ENCODE peak calls at places on chromosomes 5 and 9, in nine cellular contexts. U, F, K, B, Y, P, N, M and X are unnamed samples. For H3K27me3, H3K4me1 and H3K9me3, the result is how much of the 10 kb centered on the place peaks cover.

GRCh38 chr5:157516016-157516415 is 56.0 kb downstream of the NIPAL4 start:
- DNase-seq in U (no peak), F (no peak), K (no peak), B (no peak), Y (no peak), P (no peak), N (peak), M (peak), X (no peak)

GRCh38 chr5:95009812-95010211 is 275.1 kb downstream of the MCTP1 start:
- DNase-seq in U (no peak), F (no peak), K (no peak), B (no peak), Y (no peak), P (no peak), N (no peak), M (no peak), X (no peak)

GRCh38 chr5:102048940-102049339 is 247.1 kb downstream of the SLCO4C1 start:
- DNase-seq in U (no peak), F (no peak), K (no peak), B (peak), Y (no peak), P (no peak), N (no peak), M (no peak), X (peak)

GRCh38 chr5:105581988-105582690 is 2019.5 kb upstream of the NUDT12 start:
- DNase-seq in U (no peak), F (no peak), K (no peak), B (no peak), Y (no peak), P (no peak), N (no peak), M (no peak), X (no peak)

GRCh38 chr5:4275232-4275631 is 679.6 kb downstream of the IRX1 start:
- DNase-seq in U (no peak), F (no peak), K (no peak), B (no peak), Y (no peak), P (no peak), N (no peak), M (no peak), X (no peak)

GRCh38 chr9:112028242-112029221 is 131.9 kb downstream of the UGCG start:
- DNase-seq in U (no peak), F (no peak), K (no peak), B (no peak), Y (no peak), P (no peak), N (no peak), M (no peak), X (no peak)

GRCh38 chr5:73967347-73967746 is 341.4 kb downstream of the ARHGEF28 start:
- DNase-seq in U (no peak), F (no peak), K (no peak), B (no peak), Y (no peak), P (no peak), N (no peak), M (no peak), X (no peak)

GRCh38 chr9:5552301-5552700 is 42.0 kb downstream of the PDCD1LG2 start:
- DNase-seq in U (no peak), F (no peak), K (no peak), B (no peak), Y (no peak), P (no peak), N (no peak), M (no peak), X (no peak)

GRCh38 chr9:33263936-33264472 is 504 bp downstream of the BAG1 start:
- DNase-seq in U (no peak), F (no peak), K (no peak), B (no peak), Y (no peak), P (peak), N (peak), M (peak), X (peak)

GRCh38 chr5:137609122-137609521 is 110.0 kb upstream of the SPOCK1 start:
- DNase-seq in U (no peak), F (no peak), K (no peak), B (no peak), Y (no peak), P (no peak), N (no peak), M (peak), X (no peak)

GRCh38 chr5:130912088-130912487 is 253.0 kb downstream of the HINT1 start:
- DNase-seq in U (peak), F (no peak), K (no peak), B (peak), Y (no peak), P (no peak), N (no peak), M (no peak), X (peak)

GRCh38 chr9:127921592-127922120 is 4.8 kb upstream of the ST6GALNAC4 start:
- DNase-seq in U (peak), F (no peak), K (peak), B (no peak), Y (peak), P (peak), N (peak), M (peak), X (peak)

GRCh38 chr5:151357792-151358191 is 10.4 kb upstream of the SLC36A2 start:
- DNase-seq in U (no peak), F (no peak), K (no peak), B (no peak), Y (no peak), P (no peak), N (no peak), M (no peak), X (no peak)

GRCh38 chr9:77177894-77178794 is 810 bp downstream of the VPS13A start:
- DNase-seq in U (peak), F (peak), K (peak), B (no peak), Y (no peak), P (peak), N (peak), M (peak), X (peak)

GRCh38 chr9:127452481-127453092 is 1.3 kb downstream of the LRSAM1 start:
- DNase-seq in U (no peak), F (no peak), K (peak), B (no peak), Y (no peak), P (peak), N (peak), M (peak), X (no peak)

GRCh38 chr5:92907914-92908606 is 673.0 kb downstream of the NR2F1-AS1 start:
- DNase-seq in U (no peak), F (no peak), K (no peak), B (no peak), Y (no peak), P (no peak), N (no peak), M (peak), X (no peak)

GRCh38 chr5:168168978-168169696 is 122.3 kb upstream of the WWC1 start:
- DNase-seq in U (no peak), F (no peak), K (peak), B (no peak), Y (no peak), P (no peak), N (no peak), M (no peak), X (no peak)
- H3K27me3 ChIP-seq in U (under half), F (under half), K (under half), B (half or more), Y (under half), P (under half), N (under half), M (half or more), X (under half)

DNA sequence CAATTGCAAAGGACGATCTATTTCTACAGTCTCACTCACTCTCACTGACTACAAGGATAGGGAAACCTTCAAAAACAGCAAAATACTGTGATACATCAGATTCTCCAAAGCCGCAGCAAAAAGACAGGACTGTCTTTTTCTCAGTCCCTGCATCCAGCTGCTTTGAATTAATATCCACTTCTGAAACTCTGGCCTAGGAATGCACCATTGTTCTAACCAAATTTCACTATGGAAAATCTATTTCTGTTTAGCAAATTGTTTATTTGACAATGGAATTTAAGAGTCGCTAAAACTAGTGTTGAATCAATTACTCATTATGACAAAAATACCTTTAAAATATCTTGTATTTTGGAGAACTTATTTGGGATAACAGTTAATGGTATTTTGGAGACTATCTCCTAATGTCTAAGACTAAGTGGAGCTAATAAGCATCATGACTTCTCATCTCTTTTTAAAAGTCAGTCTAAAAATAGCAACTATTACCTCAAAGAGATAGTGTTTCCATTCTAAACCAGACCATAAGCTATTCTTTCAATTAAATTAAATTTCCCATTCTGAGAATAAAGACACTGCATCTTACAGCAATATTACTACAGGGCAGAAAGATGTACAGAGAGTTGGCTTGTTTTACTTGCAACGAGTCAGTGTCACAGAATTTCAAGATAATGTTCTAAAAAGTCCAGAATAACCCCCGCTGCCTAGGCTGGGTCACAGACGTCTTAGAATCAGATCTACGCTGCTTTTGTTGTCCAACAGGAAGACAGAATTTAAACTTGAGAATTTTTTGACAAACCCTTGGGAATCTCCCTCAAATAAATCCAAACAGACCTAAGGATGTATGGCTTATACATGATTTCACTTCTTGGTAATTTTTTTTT is 98.7 kb downstream of the USP20 start:
- DNase-seq in U (no peak), F (no peak), K (no peak), B (no peak), Y (no peak), P (no peak), N (no peak), M (peak), X (peak)
- H3K4me1 ChIP-seq in U (under half), F (under half), K (under half), B (under half), Y (under half), P (under half), N (under half), M (half or more), X (half or more)

GRCh38 chr5:180848878-180849277 is 12.2 kb downstream of the ZFP62 start:
- DNase-seq in U (no peak), F (no peak), K (no peak), B (no peak), Y (no peak), P (no peak), N (no peak), M (no peak), X (no peak)
- H3K9me3 ChIP-seq in U (half or more), F (half or more), K (under half), B (under half), Y (under half), P (under half), N (under half), M (under half), X (half or more)

DNA sequence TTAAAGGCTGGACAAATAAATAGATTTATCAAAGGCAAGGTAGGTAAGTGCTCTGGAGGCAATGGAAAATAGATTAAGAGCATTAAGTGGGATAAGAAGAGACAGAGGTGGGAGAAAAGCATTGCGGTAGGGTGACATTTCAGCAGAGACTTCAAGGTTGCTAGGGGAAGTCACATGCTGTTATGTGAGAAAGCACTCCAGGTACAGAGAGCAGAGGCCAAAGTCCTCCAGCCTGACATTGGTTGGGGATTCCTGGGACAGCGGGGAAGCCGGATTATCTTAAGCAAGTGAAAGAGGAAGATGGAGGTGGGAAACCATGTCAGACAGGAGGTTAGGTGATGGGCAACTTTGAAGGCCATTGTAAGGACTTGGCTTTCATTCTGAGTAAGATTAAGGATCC is 1222.9 kb downstream of the PTPRD start:
- DNase-seq in U (no peak), F (no peak), K (no peak), B (no peak), Y (no peak), P (no peak), N (peak), M (no peak), X (no peak)
- H3K27me3 ChIP-seq in U (under half), F (under half), K (under half), B (under half), Y (under half), P (under half), N (under half), M (under half), X (under half)

GRCh38 chr9:94869415-94869838 is 142.9 kb downstream of the AOPEP start:
- DNase-seq in U (no peak), F (no peak), K (no peak), B (no peak), Y (no peak), P (no peak), N (no peak), M (peak), X (no peak)
- H3K4me1 ChIP-seq in U (under half), F (under half), K (half or more), B (half or more), Y (half or more), P (half or more), N (under half), M (half or more), X (half or more)

GRCh38 chr5:25387949-25388348 is 743.2 kb upstream of the CDH10 start:
- DNase-seq in U (no peak), F (no peak), K (no peak), B (no peak), Y (no peak), P (no peak), N (no peak), M (no peak), X (no peak)
- H3K9me3 ChIP-seq in U (under half), F (under half), K (under half), B (under half), Y (under half), P (under half), N (under half), M (under half), X (under half)

GRCh38 chr5:173232499-173233346 is 2.3 kb downstream of the NKX2-5 start:
- DNase-seq in U (peak), F (no peak), K (peak), B (no peak), Y (no peak), P (no peak), N (no peak), M (no peak), X (no peak)

GRCh38 chr5:173231996-173232498 is 3.0 kb downstream of the NKX2-5 start:
- DNase-seq in U (peak), F (no peak), K (no peak), B (no peak), Y (no peak), P (no peak), N (no peak), M (no peak), X (no peak)

GRCh38 chr5:173233347-173234128 is 1.5 kb downstream of the NKX2-5 start:
- DNase-seq in U (peak), F (no peak), K (no peak), B (no peak), Y (no peak), P (no peak), N (no peak), M (no peak), X (no peak)

GRCh38 chr5:173235499-173236394 is 741 bp upstream of the NKX2-5 start:
- DNase-seq in U (peak), F (no peak), K (no peak), B (no peak), Y (no peak), P (no peak), N (no peak), M (no peak), X (no peak)

DNA sequence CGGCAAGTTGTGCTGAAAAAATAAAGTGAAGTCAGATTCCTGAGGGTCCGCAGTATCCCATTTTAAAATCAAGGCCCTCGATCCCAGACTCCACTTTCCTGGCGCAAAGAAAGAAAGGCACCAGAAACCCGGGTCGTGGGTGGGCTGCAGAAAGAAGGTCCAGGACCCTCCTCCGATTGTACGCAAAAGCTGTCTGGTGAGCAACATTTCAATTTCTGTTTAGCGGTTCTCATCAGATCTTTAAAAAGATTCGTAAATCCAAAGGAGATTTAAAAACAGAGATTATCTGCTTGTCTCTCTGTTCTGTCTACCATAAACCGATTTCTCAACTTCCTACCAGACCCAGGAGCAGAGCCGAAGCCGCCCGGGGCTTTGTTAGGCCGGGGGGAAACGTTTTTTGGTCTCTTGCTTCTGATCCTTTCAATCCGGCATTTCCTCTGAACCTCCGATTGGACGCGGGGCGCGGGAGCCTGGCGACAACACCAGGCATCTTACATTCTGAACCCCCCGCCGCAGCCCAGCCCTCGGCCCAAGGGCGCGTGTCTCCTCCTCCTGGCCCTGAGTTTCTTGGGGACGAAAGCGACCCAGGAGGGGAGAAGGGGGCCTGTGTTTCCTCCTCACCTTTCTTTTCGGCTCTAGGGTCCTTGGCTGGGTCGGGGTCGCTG is 745 bp downstream of the NKX2-5 start:
- DNase-seq in U (peak), F (no peak), K (no peak), B (no peak), Y (no peak), P (no peak), N (no peak), M (no peak), X (peak)
- H3K27me3 ChIP-seq in U (half or more), F (half or more), K (half or more), B (under half), Y (half or more), P (half or more), N (under half), M (half or more), X (under half)